ENCODE peak calls at places on chromosomes 1 and 21, in ten cellular contexts. D, Q, O, I, S, A, K, B, J and Y are unnamed samples.

GRCh38 chr1:208002672-208003071 is 91.7 kb upstream of the CD34 start:
- DNase-seq in D (no peak), Q (no peak), O (no peak), I (no peak), S (no peak), A (no peak), K (no peak), B (no peak), J (peak), Y (no peak)

GRCh38 chr1:89546082-89546889 is 21.7 kb downstream of the LRRC8B start:
- DNase-seq in D (no peak), Q (no peak), O (no peak), I (no peak), S (no peak), A (no peak), K (no peak), B (peak), J (no peak), Y (peak)

GRCh38 chr1:147115496-147115895 is 56.8 kb downstream of the PRKAB2 start:
- DNase-seq in D (no peak), Q (no peak), O (no peak), I (no peak), S (no peak), A (no peak), K (no peak), B (no peak), J (no peak), Y (no peak)

GRCh38 chr1:185108324-185108723 is 48.4 kb downstream of the TRMT1L start:
- DNase-seq in D (no peak), Q (no peak), O (peak), I (no peak), S (no peak), A (no peak), K (no peak), B (no peak), J (no peak), Y (no peak)

GRCh38 chr1:79568411-79568810 is 561.9 kb upstream of the ADGRL4 start:
- DNase-seq in D (no peak), Q (no peak), O (no peak), I (no peak), S (no peak), A (no peak), K (no peak), B (peak), J (no peak), Y (peak)

GRCh38 chr1:86207323-86207722 is 50.8 kb upstream of the COL24A1 start:
- DNase-seq in D (no peak), Q (no peak), O (no peak), I (no peak), S (no peak), A (no peak), K (peak), B (peak), J (peak), Y (peak)

GRCh38 chr1:162535501-162535900 is 26.0 kb upstream of the UAP1 start:
- DNase-seq in D (no peak), Q (no peak), O (no peak), I (no peak), S (no peak), A (no peak), K (no peak), B (no peak), J (no peak), Y (no peak)

GRCh38 chr1:95233321-95233736 is 681 bp upstream of the RWDD3 start:
- DNase-seq in D (peak), Q (peak), O (peak), I (peak), S (peak), A (peak), K (peak), B (peak), J (peak), Y (no peak)

GRCh38 chr1:117828206-117828605 is 101.2 kb downstream of the GDAP2 start:
- DNase-seq in D (no peak), Q (no peak), O (peak), I (peak), S (no peak), A (no peak), K (no peak), B (no peak), J (peak), Y (peak)

GRCh38 chr1:27528701-27529637 is 39.0 kb upstream of the WASF2 start:
- DNase-seq in D (no peak), Q (peak), O (peak), I (peak), S (peak), A (no peak), K (peak), B (no peak), J (peak), Y (peak)

GRCh38 chr1:48027533-48027835 is 30.3 kb upstream of the TRABD2B start:
- DNase-seq in D (no peak), Q (no peak), O (no peak), I (no peak), S (no peak), A (no peak), K (no peak), B (no peak), J (no peak), Y (no peak)

GRCh38 chr1:107776898-107777663 is 187.9 kb downstream of the VAV3 start:
- DNase-seq in D (no peak), Q (no peak), O (no peak), I (no peak), S (no peak), A (no peak), K (no peak), B (no peak), J (no peak), Y (no peak)

GRCh38 chr1:71345491-71345890 is 264.7 kb upstream of the ZRANB2 start:
- DNase-seq in D (no peak), Q (no peak), O (no peak), I (no peak), S (no peak), A (no peak), K (no peak), B (no peak), J (no peak), Y (peak)

GRCh38 chr1:243642936-243643335 is 207.1 kb downstream of the AKT3 start:
- DNase-seq in D (no peak), Q (no peak), O (no peak), I (no peak), S (no peak), A (no peak), K (no peak), B (no peak), J (no peak), Y (peak)

GRCh38 chr1:228090613-228091081 is 8.1 kb downstream of the ARF1 start:
- DNase-seq in D (no peak), Q (no peak), O (peak), I (no peak), S (no peak), A (peak), K (no peak), B (no peak), J (no peak), Y (peak)

GRCh38 chr1:116514708-116515525 is 55.9 kb downstream of the CD58 start:
- DNase-seq in D (no peak), Q (no peak), O (peak), I (peak), S (no peak), A (no peak), K (no peak), B (peak), J (no peak), Y (peak)

GRCh38 chr1:18109756-18110597 is 2.4 kb downstream of the IGSF21 start:
- DNase-seq in D (peak), Q (peak), O (no peak), I (peak), S (peak), A (peak), K (peak), B (no peak), J (no peak), Y (no peak)

GRCh38 chr1:30325085-30325935 is 398.1 kb downstream of the MATN1 start:
- DNase-seq in D (no peak), Q (no peak), O (no peak), I (no peak), S (no peak), A (no peak), K (no peak), B (no peak), J (no peak), Y (no peak)

GRCh38 chr1:66350001-66350547 is 183.9 kb upstream of the SGIP1 start:
- DNase-seq in D (no peak), Q (no peak), O (peak), I (peak), S (peak), A (no peak), K (peak), B (peak), J (peak), Y (no peak)

GRCh38 chr1:236516929-236517704 is 6.7 kb upstream of the LGALS8 start:
- DNase-seq in D (peak), Q (no peak), O (peak), I (no peak), S (no peak), A (no peak), K (no peak), B (peak), J (no peak), Y (peak)

GRCh38 chr21:38659936-38660332 is 145.8 kb upstream of the ETS2 start:
- DNase-seq in D (no peak), Q (no peak), O (no peak), I (no peak), S (no peak), A (no peak), K (no peak), B (no peak), J (no peak), Y (no peak)

GRCh38 chr1:221394011-221394544 is 347.8 kb downstream of the DUSP10 start:
- DNase-seq in D (no peak), Q (peak), O (peak), I (no peak), S (no peak), A (no peak), K (no peak), B (peak), J (peak), Y (peak)

GRCh38 chr21:32366191-32366590 is 26.6 kb downstream of the URB1 start:
- DNase-seq in D (no peak), Q (no peak), O (no peak), I (no peak), S (no peak), A (no peak), K (no peak), B (no peak), J (no peak), Y (no peak)

GRCh38 chr1:30085814-30086770 is 637.3 kb downstream of the MATN1 start:
- DNase-seq in D (peak), Q (peak), O (peak), I (peak), S (no peak), A (peak), K (peak), B (peak), J (peak), Y (no peak)

GRCh38 chr1:147509786-147510360 is 31.4 kb upstream of the BCL9 start:
- DNase-seq in D (no peak), Q (peak), O (no peak), I (no peak), S (no peak), A (no peak), K (no peak), B (no peak), J (peak), Y (no peak)

GRCh38 chr1:154304664-154305337 is 16.1 kb upstream of the AQP10 start:
- DNase-seq in D (no peak), Q (no peak), O (no peak), I (no peak), S (no peak), A (no peak), K (no peak), B (peak), J (no peak), Y (peak)

GRCh38 chr1:6130036-6130435 is 50.1 kb downstream of the CHD5 start:
- DNase-seq in D (no peak), Q (no peak), O (no peak), I (no peak), S (no peak), A (peak), K (no peak), B (no peak), J (no peak), Y (no peak)

GRCh38 chr1:163875214-163875926 is 553.6 kb downstream of the NUF2 start:
- DNase-seq in D (no peak), Q (peak), O (peak), I (peak), S (peak), A (no peak), K (peak), B (no peak), J (peak), Y (peak)

GRCh38 chr1:83994111-83994510 is 4.8 kb downstream of the TTLL7 start:
- DNase-seq in D (no peak), Q (no peak), O (no peak), I (no peak), S (no peak), A (no peak), K (no peak), B (no peak), J (no peak), Y (peak)

GRCh38 chr1:242005866-242006565 is 7.1 kb upstream of the MAP1LC3C start:
- DNase-seq in D (no peak), Q (no peak), O (no peak), I (no peak), S (no peak), A (no peak), K (no peak), B (peak), J (no peak), Y (no peak)

GRCh38 chr1:234598974-234599616 is 10.9 kb downstream of the IRF2BP2 start:
- DNase-seq in D (no peak), Q (peak), O (no peak), I (peak), S (no peak), A (no peak), K (no peak), B (no peak), J (no peak), Y (peak)

GRCh38 chr1:169144941-169145626 is 38.6 kb downstream of the ATP1B1 start:
- DNase-seq in D (no peak), Q (no peak), O (no peak), I (no peak), S (no peak), A (no peak), K (no peak), B (no peak), J (no peak), Y (no peak)

GRCh38 chr1:91054780-91055481 is 33.1 kb upstream of the ZNF644 start:
- DNase-seq in D (no peak), Q (no peak), O (no peak), I (no peak), S (no peak), A (no peak), K (no peak), B (no peak), J (no peak), Y (no peak)

GRCh38 chr1:12551584-12551983 is 66.4 kb downstream of the DHRS3 start:
- DNase-seq in D (no peak), Q (no peak), O (no peak), I (no peak), S (no peak), A (peak), K (no peak), B (no peak), J (no peak), Y (no peak)

GRCh38 chr1:12548279-12549105 is 69.5 kb downstream of the DHRS3 start:
- DNase-seq in D (no peak), Q (no peak), O (no peak), I (no peak), S (no peak), A (peak), K (no peak), B (no peak), J (no peak), Y (no peak)

GRCh38 chr1:12549106-12549459 is 68.9 kb downstream of the DHRS3 start:
- DNase-seq in D (no peak), Q (peak), O (peak), I (peak), S (no peak), A (peak), K (no peak), B (no peak), J (no peak), Y (no peak)

GRCh38 chr1:12547586-12548225 is 70.3 kb downstream of the DHRS3 start:
- DNase-seq in D (no peak), Q (no peak), O (no peak), I (no peak), S (no peak), A (peak), K (no peak), B (no peak), J (no peak), Y (no peak)

GRCh38 chr1:12549460-12550349 is 68.3 kb downstream of the DHRS3 start:
- DNase-seq in D (peak), Q (peak), O (peak), I (peak), S (peak), A (peak), K (peak), B (peak), J (peak), Y (peak)
- H3K4me3 ChIP-seq in D (peak), Q (peak), O (peak), I (no peak), S (peak), A (no peak), K (no peak), B (peak), J (no peak), Y (peak)

DNA sequence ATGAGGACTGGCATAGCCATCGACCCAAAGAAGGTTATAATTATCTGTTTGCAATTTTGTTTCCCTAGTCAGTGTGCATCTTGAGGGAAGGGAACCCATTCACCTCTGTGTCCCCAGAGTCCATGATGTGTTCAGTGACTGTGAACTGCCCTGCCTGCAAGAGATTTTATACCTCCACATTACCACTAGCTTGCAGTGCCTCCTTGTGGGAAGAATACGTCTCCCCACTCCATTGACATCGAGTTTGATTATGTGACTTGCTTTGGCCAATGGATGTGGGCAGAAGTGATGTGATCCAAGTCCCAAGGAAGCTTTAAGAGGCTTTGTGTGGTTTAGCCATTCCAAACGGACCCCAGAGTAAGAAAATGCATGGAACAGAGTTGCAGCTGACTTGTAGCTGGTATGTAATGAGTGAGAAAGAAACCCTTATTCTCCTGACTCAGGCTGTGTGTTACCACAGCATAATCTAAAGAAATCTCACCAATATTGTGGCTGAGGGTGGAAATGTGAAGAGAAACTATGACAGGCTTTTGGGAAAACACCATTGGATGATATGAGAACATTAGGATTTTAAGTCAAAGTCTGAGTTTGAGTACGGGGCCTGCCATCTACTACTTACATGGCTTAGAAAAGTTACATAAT is 47.8 kb upstream of the NRDC start:
- DNase-seq in D (no peak), Q (no peak), O (peak), I (no peak), S (no peak), A (no peak), K (peak), B (peak), J (no peak), Y (peak)
- TF ChIP-seq CTCF in D (peak), Q (no peak), O (peak), I (no peak), S (no peak), A (no peak), K (peak), B (peak), J (no peak), Y (peak)

GRCh38 chr1:75600781-75601180 is 10.1 kb downstream of the SLC44A5 start:
- DNase-seq in D (no peak), Q (no peak), O (no peak), I (no peak), S (no peak), A (no peak), K (no peak), B (peak), J (no peak), Y (peak)
- H3K4me3 ChIP-seq in D (no peak), Q (no peak), O (no peak), I (no peak), S (no peak), A (no peak), K (no peak), B (no peak), J (no peak), Y (no peak)

GRCh38 chr1:25568090-25568833 is 24.9 kb downstream of the LDLRAP1 start:
- DNase-seq in D (no peak), Q (no peak), O (peak), I (no peak), S (peak), A (no peak), K (peak), B (peak), J (no peak), Y (peak)
- TF ChIP-seq CTCF in D (no peak), Q (peak), O (peak), I (no peak), S (no peak), A (no peak), K (no peak), B (peak), J (no peak), Y (peak)

GRCh38 chr21:43911935-43912487 is 47.0 kb downstream of the AGPAT3 start:
- DNase-seq in D (no peak), Q (no peak), O (no peak), I (no peak), S (no peak), A (peak), K (no peak), B (no peak), J (no peak), Y (no peak)
- H3K4me3 ChIP-seq in D (no peak), Q (no peak), O (no peak), I (no peak), S (no peak), A (no peak), K (no peak), B (no peak), J (no peak), Y (no peak)

GRCh38 chr1:240743696-240744095 is 131.7 kb upstream of the GREM2 start:
- DNase-seq in D (no peak), Q (no peak), O (no peak), I (no peak), S (no peak), A (no peak), K (peak), B (no peak), J (no peak), Y (no peak)

DNA sequence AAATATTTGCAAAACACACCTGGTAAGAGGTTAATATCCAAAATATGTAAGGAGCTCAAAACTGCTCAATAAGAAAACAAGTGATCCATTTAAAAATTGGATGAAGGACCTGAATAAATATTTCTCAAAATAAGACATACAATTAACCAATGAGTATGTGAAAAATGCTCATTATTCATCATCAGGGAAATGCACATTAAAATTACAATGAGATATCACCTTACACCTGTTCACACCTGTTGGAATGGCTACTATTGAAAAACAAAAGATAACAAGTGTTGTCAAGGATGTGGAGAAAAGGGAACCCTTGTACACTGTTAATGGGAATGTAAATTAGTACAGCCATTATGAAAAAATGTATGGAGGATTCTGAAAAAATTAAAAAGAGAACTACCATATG is 136.0 kb upstream of the GREM2 start:
- DNase-seq in D (no peak), Q (no peak), O (no peak), I (no peak), S (no peak), A (no peak), K (no peak), B (no peak), J (no peak), Y (no peak)
- TF ChIP-seq CTCF in D (no peak), Q (no peak), O (no peak), I (no peak), S (no peak), A (no peak), K (no peak), B (no peak), J (no peak), Y (no peak)

DNA sequence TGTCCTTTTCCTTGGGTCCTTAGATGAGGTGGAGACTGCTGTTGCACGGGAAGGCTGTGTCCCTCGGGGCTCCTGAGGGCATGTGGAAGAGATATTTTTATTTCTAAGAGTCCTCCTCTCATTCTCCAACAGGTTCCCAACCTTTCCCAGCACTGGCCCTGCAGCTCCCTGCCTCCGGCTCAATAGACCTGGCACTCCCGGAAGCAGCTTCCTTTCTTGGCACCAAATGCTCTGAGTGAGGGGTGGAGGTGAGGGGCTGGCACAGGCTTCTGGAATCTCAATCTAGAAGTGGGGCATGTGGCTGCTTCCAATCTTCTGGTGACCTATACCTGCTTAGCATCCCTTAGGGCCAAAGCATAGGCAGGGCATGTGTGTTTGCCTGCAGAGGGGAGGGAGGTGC is 4.5 kb downstream of the ETV3L start:
- DNase-seq in D (no peak), Q (no peak), O (no peak), I (no peak), S (no peak), A (no peak), K (no peak), B (no peak), J (no peak), Y (no peak)
- H3K4me3 ChIP-seq in D (no peak), Q (no peak), O (no peak), I (no peak), S (no peak), A (no peak), K (no peak), B (no peak), J (no peak), Y (no peak)